ENCODE peak calls at places on chromosome 1, in ten cellular contexts. L is body of pancreas, W is AG10803, Q is caudate nucleus, V is mammary epithelial cell, A is NCI-H748 treated with DMSO at 0.1 percent for 48 hours, M is GM04503, J is aorta, O is HS-27A, D is HFF-Myc. H is an unnamed sample.

GRCh38 chr1:221117548-221117951 is 238.3 kb downstream of the HLX start:
- DNase-seq in M (peak; percentile 89), L (peak; percentile 70), J (no peak), O (no peak), Q (no peak), W (peak; percentile 84), A (no peak), V (no peak), D (no peak), H (no peak)

GRCh38 chr1:29032839-29033238 is 90.9 kb downstream of the TMEM200B start:
- DNase-seq in D (no peak), W (no peak), V (no peak), Q (no peak), J (no peak), O (no peak), M (no peak), L (no peak), A (no peak), H (no peak)

GRCh38 chr1:242146640-242147039 is 147.7 kb upstream of the MAP1LC3C start:
- DNase-seq in J (no peak), M (no peak), L (no peak), D (no peak), A (no peak), W (no peak), Q (no peak), O (no peak), V (no peak), H (no peak)

GRCh38 chr1:215594640-215595039 is 27.5 kb downstream of the KCTD3 start:
- DNase-seq in J (no peak), D (no peak), Q (no peak), V (no peak), A (no peak), W (peak; percentile 7), M (no peak), L (no peak), O (no peak), H (no peak)

GRCh38 chr1:154405762-154406571 is 824 bp downstream of the IL6R start:
- DNase-seq in D (no peak), M (peak; percentile 49), L (peak; percentile 67), V (peak; percentile 79), J (peak; percentile 97), A (no peak), Q (peak; percentile 64), O (no peak), W (peak; percentile 68), H (peak; percentile 68)

GRCh38 chr1:118504867-118505266 is 319.8 kb upstream of the SPAG17 start:
- DNase-seq in M (no peak), O (no peak), J (no peak), A (no peak), L (peak; percentile 33), D (no peak), Q (no peak), W (no peak), V (no peak), H (peak; percentile 21)

GRCh38 chr1:208456487-208456886 is 212.3 kb upstream of the PLXNA2 start:
- DNase-seq in W (no peak), L (no peak), M (no peak), J (no peak), D (no peak), Q (no peak), V (no peak), A (no peak), O (no peak), H (no peak)

GRCh38 chr1:150484861-150485260 is 2.4 kb upstream of the TARS2 start:
- DNase-seq in O (no peak), L (no peak), D (no peak), V (peak; percentile 53), J (no peak), A (no peak), Q (no peak), W (peak; percentile 59), M (no peak), H (peak; percentile 54)

GRCh38 chr1:167911413-167911812 is 2.5 kb downstream of the ADCY10 start:
- DNase-seq in D (no peak), Q (no peak), W (no peak), L (no peak), M (no peak), A (no peak), J (no peak), O (no peak), V (no peak), H (no peak)

GRCh38 chr1:93775224-93775623 is 93.6 kb upstream of the BCAR3 start:
- DNase-seq in L (no peak), O (no peak), V (peak; percentile 90), Q (no peak), W (no peak), M (no peak), A (no peak), J (no peak), D (no peak), H (no peak)

GRCh38 chr1:99590578-99591209 is 55.2 kb upstream of the PALMD start:
- DNase-seq in A (no peak), J (no peak), Q (no peak), O (peak; percentile 72), L (no peak), M (peak; percentile 72), V (peak; percentile 91), W (peak; percentile 79), D (peak; percentile 38), H (no peak)

GRCh38 chr1:68448365-68448764 is 1.4 kb downstream of the RPE65 start:
- DNase-seq in A (no peak), W (no peak), O (no peak), J (no peak), M (no peak), L (no peak), Q (no peak), D (no peak), V (no peak), H (no peak)

H was measured in small intestine.